ENCODE peak calls at places on chromosome 7, in ten cellular contexts. S, H, E, U, F, Z, V, O, M and Y are unnamed samples.

GRCh38 chr7:38942431-38943051 is 33.5 kb upstream of the VPS41 start:
- DNase-seq in S (no peak), H (no peak), E (no peak), U (no peak), F (peak; percentile 41), Z (no peak), V (no peak), O (no peak), M (no peak), Y (no peak)

GRCh38 chr7:155066417-155066950 is 3.6 kb upstream of the HTR5A start:
- DNase-seq in S (peak; percentile 79), H (no peak), E (no peak), U (no peak), F (peak; percentile 64), Z (no peak), V (no peak), O (peak; percentile 22), M (no peak), Y (no peak)

GRCh38 chr7:117950601-117951278 is 77.5 kb upstream of the CTTNBP2 start:
- DNase-seq in S (no peak), H (no peak), E (no peak), U (no peak), F (no peak), Z (no peak), V (no peak), O (no peak), M (no peak), Y (no peak)

GRCh38 chr7:95209778-95210177 is 114.6 kb downstream of the PON1 start:
- DNase-seq in S (no peak), H (no peak), E (no peak), U (no peak), F (no peak), Z (no peak), V (no peak), O (no peak), M (no peak), Y (no peak)

GRCh38 chr7:97748482-97748881 is 16.6 kb downstream of the TAC1 start:
- DNase-seq in S (no peak), H (no peak), E (no peak), U (no peak), F (no peak), Z (no peak), V (no peak), O (no peak), M (no peak), Y (no peak)

GRCh38 chr7:113137241-113137640 is 18.9 kb upstream of the SMIM30 start:
- DNase-seq in S (no peak), H (no peak), E (no peak), U (no peak), F (no peak), Z (no peak), V (no peak), O (no peak), M (no peak), Y (no peak)

GRCh38 chr7:143047327-143047726 is 4.8 kb upstream of the OR6V1 start:
- DNase-seq in S (no peak), H (no peak), E (no peak), U (no peak), F (no peak), Z (no peak), V (peak; percentile 30), O (no peak), M (no peak), Y (no peak)

GRCh38 chr7:119630570-119630969 is 642.4 kb upstream of the KCND2 start:
- DNase-seq in S (no peak), H (no peak), E (no peak), U (no peak), F (no peak), Z (no peak), V (no peak), O (no peak), M (no peak), Y (no peak)

GRCh38 chr7:30594055-30594539 is 581 bp upstream of the GARS1 start:
- DNase-seq in S (peak; percentile 24), H (no peak), E (no peak), U (peak; percentile 37), F (peak; percentile 45), Z (peak; percentile 42), V (no peak), O (peak; percentile 26), M (peak; percentile 33), Y (peak; percentile 64)

GRCh38 chr7:68058014-68058413 is 1061.4 kb downstream of the TYW1 start:
- DNase-seq in S (no peak), H (no peak), E (no peak), U (no peak), F (no peak), Z (no peak), V (no peak), O (no peak), M (no peak), Y (no peak)

GRCh38 chr7:126040114-126041045 is 1110.8 kb upstream of the POT1 start:
- DNase-seq in S (no peak), H (no peak), E (no peak), U (no peak), F (no peak), Z (no peak), V (no peak), O (no peak), M (no peak), Y (no peak)

GRCh38 chr7:152336754-152337368 is 98.9 kb downstream of the KMT2C start:
- DNase-seq in S (peak; percentile 48), H (no peak), E (peak; percentile 40), U (peak; percentile 59), F (peak; percentile 63), Z (peak; percentile 33), V (peak; percentile 51), O (peak; percentile 22), M (no peak), Y (no peak)

GRCh38 chr7:26083113-26083512 is 68.9 kb upstream of the NFE2L3 start:
- DNase-seq in S (no peak), H (no peak), E (no peak), U (no peak), F (no peak), Z (no peak), V (peak; percentile 87), O (no peak), M (no peak), Y (no peak)

GRCh38 chr7:80614911-80615310 is 23.5 kb upstream of the CD36 start:
- DNase-seq in S (peak; percentile 42), H (no peak), E (no peak), U (no peak), F (peak; percentile 93), Z (no peak), V (no peak), O (no peak), M (no peak), Y (no peak)

GRCh38 chr7:89054364-89054763 is 258.8 kb upstream of the TEX47 start:
- DNase-seq in S (no peak), H (no peak), E (no peak), U (no peak), F (no peak), Z (no peak), V (no peak), O (no peak), M (no peak), Y (no peak)

GRCh38 chr7:48390381-48391327 is 219.4 kb downstream of the ABCA13 start:
- DNase-seq in S (no peak), H (no peak), E (no peak), U (no peak), F (no peak), Z (no peak), V (no peak), O (no peak), M (no peak), Y (no peak)

GRCh38 chr7:121505540-121506182 is 109.6 kb upstream of the FAM3C start:
- DNase-seq in S (no peak), H (no peak), E (no peak), U (no peak), F (no peak), Z (no peak), V (no peak), O (no peak), M (no peak), Y (no peak)

GRCh38 chr7:9091282-9091681 is 657.9 kb downstream of the NXPH1 start:
- DNase-seq in S (no peak), H (no peak), E (no peak), U (no peak), F (no peak), Z (no peak), V (no peak), O (no peak), M (no peak), Y (no peak)